ENCODE peak calls at places on chromosome 4, in four cellular contexts. V is body of pancreas, S is choroid plexus epithelial cell, X is left ventricle myocardium inferior. H is an unnamed sample.

GRCh38 chr4:38747629-38748028 is 35.2 kb downstream of the TLR10 start:
- DNase-seq in V (no peak), X (no peak), S (no peak), H (no peak)

GRCh38 chr4:158964728-158965124 is 138.2 kb upstream of the RAPGEF2 start:
- DNase-seq in S (no peak), V (no peak), X (no peak), H (no peak)

GRCh38 chr4:86895692-86896488 is 3.7 kb upstream of the C4orf36 start:
- DNase-seq in V (no peak), X (no peak), S (peak), H (peak)

GRCh38 chr4:67207941-67208441 is 337.3 kb downstream of the CENPC start:
- DNase-seq in S (no peak), X (no peak), V (no peak), H (no peak)

GRCh38 chr4:101348367-101348827 is 1.1 kb upstream of the PPP3CA start:
- DNase-seq in V (peak), X (peak), S (no peak), H (no peak)

GRCh38 chr4:16439771-16440170 is 213.5 kb upstream of the TAPT1 start:
- DNase-seq in V (no peak), X (peak), S (no peak), H (no peak)

GRCh38 chr4:8699479-8700145 is 107.0 kb downstream of the CPZ start:
- DNase-seq in X (no peak), S (no peak), V (no peak), H (no peak)

GRCh38 chr4:891747-892146 is 40.4 kb downstream of the GAK start:
- DNase-seq in V (no peak), X (no peak), S (peak), H (peak)

GRCh38 chr4:52850406-52851119 is 11.6 kb upstream of the RASL11B start:
- DNase-seq in X (no peak), V (no peak), S (no peak), H (no peak)

GRCh38 chr4:102824398-102824797 is 3.0 kb downstream of the UBE2D3 start:
- DNase-seq in V (no peak), X (no peak), S (no peak), H (no peak)

GRCh38 chr4:152705918-152706317 is 26.1 kb upstream of the TMEM154 start:
- DNase-seq in X (no peak), V (no peak), S (no peak), H (no peak)

GRCh38 chr4:54449999-54450398 is 207.8 kb upstream of the KIT start:
- DNase-seq in X (no peak), S (no peak), V (no peak), H (no peak)

GRCh38 chr4:146051724-146052396 is 113.2 kb upstream of the ZNF827 start:
- DNase-seq in S (peak), V (no peak), X (no peak), H (no peak)

GRCh38 chr4:92522371-92522770 is 218.6 kb downstream of the GRID2 start:
- DNase-seq in S (no peak), X (no peak), V (no peak), H (no peak)

GRCh38 chr4:151540728-151541437 is 131.9 kb downstream of the FHIP1A start:
- DNase-seq in X (no peak), V (peak), S (peak), H (no peak)

GRCh38 chr4:52837716-52838558 is 24.2 kb upstream of the RASL11B start:
- DNase-seq in V (peak), X (no peak), S (peak), H (no peak)

GRCh38 chr4:135007400-135007799 is 805.8 kb upstream of the PABPC4L start:
- DNase-seq in V (no peak), S (no peak), X (no peak), H (no peak)

DNA sequence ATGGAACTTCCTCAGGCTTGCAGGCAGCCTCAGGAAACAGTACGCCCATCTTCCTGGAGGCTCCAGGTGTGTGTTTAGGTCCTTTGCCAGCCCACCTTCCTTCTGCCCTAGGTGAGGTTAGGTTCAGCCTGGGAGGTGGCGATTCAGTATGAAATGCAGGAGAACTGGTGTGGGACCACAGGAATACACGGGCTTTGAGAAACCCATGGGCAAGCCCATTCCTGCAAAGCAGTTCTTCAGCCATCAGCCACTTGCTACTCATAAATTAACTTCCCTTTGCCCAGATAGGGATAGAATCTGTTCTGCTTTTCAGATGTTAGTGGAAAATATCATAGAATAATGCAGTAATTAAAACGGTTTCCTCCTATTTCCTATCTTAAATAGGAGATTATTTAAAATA is 32.2 kb downstream of the TBC1D14 start:
- DNase-seq in S (no peak), V (no peak), X (no peak), H (no peak)
- H3K4me3 ChIP-seq in S (no peak), V (no peak), X (no peak), H (no peak)

GRCh38 chr4:11743961-11744360 is 315.3 kb upstream of the HS3ST1 start:
- DNase-seq in S (no peak), X (no peak), V (no peak), H (no peak)

GRCh38 chr4:11746734-11747133 is 318.0 kb upstream of the HS3ST1 start:
- DNase-seq in S (peak), X (no peak), V (no peak), H (no peak)

GRCh38 chr4:11743236-11743635 is 314.5 kb upstream of the HS3ST1 start:
- DNase-seq in S (peak), V (no peak), X (no peak), H (no peak)

DNA sequence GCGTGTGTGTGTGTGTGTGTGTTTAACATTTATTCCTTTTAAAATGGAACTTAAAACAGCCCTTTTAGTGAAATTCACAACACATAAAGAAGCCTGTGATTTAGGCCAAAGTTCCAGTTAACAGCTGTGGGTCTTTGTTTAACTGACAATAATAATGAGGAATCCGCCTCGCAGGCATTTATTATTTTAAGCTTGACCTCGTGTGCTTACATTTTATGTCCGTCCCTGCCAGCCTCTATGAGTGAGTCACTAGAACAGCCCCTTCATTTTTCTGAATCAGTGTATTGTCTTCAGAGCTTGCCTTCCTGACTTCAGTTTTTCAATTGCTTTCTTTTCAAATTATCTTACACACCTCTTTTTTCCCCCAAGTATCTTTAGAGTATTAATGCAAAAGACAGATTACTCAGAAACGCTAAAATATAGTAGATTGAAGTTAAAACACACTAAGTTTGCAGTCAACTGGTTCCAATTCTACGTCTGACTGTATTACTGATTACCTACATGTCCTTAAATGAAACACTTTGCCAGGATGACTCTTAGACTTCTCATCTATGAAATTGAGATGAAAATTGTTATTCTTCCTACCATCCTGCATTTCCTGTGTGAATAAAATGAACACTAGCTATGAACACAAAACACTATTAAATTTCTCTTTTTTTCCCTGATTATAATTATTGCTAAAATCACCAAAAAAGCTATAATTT is 319.6 kb upstream of the HS3ST1 start:
- DNase-seq in X (no peak), S (peak), V (no peak), H (no peak)
- H3K4me3 ChIP-seq in X (no peak), S (no peak), V (no peak), H (no peak)

GRCh38 chr4:83281326-83281725 is 3.3 kb downstream of the COQ2 start:
- DNase-seq in V (no peak), X (no peak), S (peak), H (no peak)
- H3K4me3 ChIP-seq in V (no peak), X (no peak), S (no peak), H (no peak)

GRCh38 chr4:118894034-118894433 is 5.4 kb downstream of the SYNPO2 start:
- DNase-seq in V (no peak), X (no peak), S (no peak), H (no peak)
- H3K4me3 ChIP-seq in V (no peak), X (peak), S (no peak), H (no peak)

GRCh38 chr4:105166066-105166465 is 19.4 kb downstream of the TET2 start:
- DNase-seq in V (no peak), X (no peak), S (no peak), H (no peak)
- H3K4me3 ChIP-seq in V (no peak), X (no peak), S (no peak), H (no peak)

GRCh38 chr4:127856485-127857447 is 23.9 kb upstream of the PLK4 start:
- DNase-seq in S (peak), V (no peak), X (no peak), H (no peak)
- H3K4me3 ChIP-seq in S (no peak), V (no peak), X (no peak), H (no peak)

GRCh38 chr4:166172619-166173018 is 299.6 kb downstream of the TLL1 start:
- DNase-seq in X (no peak), V (no peak), S (no peak), H (no peak)
- H3K4me3 ChIP-seq in X (no peak), V (no peak), S (no peak), H (no peak)

GRCh38 chr4:76589872-76590846 is 155.1 kb downstream of the SHROOM3 start:
- DNase-seq in X (peak), S (peak), V (peak), H (no peak)
- H3K4me3 ChIP-seq in X (peak), S (no peak), V (no peak), H (no peak)

DNA sequence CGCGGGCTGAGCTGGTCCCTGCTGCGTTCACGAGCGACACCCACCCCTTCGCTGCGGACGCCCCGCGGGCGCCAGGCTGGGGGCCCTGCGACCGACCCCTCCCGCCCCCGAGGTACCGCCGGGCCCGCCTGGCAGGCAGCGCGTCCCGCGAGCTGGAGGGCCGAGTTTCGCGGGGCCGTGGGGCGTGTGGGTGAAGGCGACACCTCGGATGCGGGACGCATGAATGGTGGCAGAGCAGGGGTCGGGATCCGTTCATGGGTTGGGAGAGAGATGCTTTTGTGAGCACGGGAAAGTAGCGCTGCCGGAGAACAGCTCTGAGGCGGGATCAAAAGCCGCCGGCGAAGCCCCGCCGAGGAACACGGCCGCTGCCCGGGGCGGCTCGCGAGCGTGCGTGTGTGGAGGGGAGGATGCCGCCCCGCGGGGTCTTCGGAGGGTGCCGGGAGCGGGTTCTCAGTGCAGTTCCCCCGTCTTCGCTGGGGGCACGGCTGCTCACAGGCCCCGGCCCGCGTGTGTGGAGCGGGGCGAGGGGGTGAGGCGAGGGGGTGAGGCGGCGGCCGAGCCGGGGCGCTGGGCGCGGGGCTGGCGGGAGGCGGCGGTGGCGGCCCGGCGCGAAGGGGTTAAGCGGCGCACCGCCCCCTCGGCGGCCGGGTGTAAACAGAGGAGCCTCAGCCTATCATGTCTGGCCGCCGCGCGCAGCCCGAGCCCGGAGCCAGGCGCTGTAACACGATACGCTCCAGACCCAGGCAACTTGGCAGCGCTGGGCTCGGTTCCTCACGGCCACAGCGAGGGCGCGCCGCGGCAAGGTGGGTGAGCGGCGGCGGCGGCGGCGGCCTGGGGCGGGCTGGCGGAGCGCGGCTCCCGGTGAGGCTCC is 205.3 kb downstream of the TENM3 start:
- DNase-seq in X (peak), S (peak), V (peak), H (peak)
- H3K4me3 ChIP-seq in X (peak), S (peak), V (peak), H (peak)

GRCh38 chr4:121072080-121072835 is at the start of gene NDNF:
- DNase-seq in V (peak), X (peak), S (peak), H (peak)

GRCh38 chr4:121071640-121072037 is 696 bp downstream of the NDNF start:
- DNase-seq in V (no peak), X (no peak), S (no peak), H (no peak)

GRCh38 chr4:121070696-121071639 is 1.4 kb downstream of the NDNF start:
- DNase-seq in V (peak), X (peak), S (peak), H (peak)

GRCh38 chr4:121073672-121074386 is 1.5 kb upstream of the NDNF start:
- DNase-seq in V (no peak), X (no peak), S (no peak), H (no peak)

GRCh38 chr4:121072836-121073362 is 564 bp upstream of the NDNF start:
- DNase-seq in S (peak), V (peak), X (peak), H (peak)
- H3K4me3 ChIP-seq in S (peak), V (no peak), X (peak), H (peak)